ENCODE peak calls at places on chromosomes 1 and 21, in eight cellular contexts. O is endothelial cell; J is choroid plexus epithelial cell; M is mucosa of descending colon; W is activated T-cell treated with anti-CD3 and anti-CD28 coated beads for 1 hour; X is left ventricle myocardium inferior; V is A549; E is activated CD4-positive, alpha-beta T cell treated with anti-CD3 and anti-CD28 coated beads for 1 hour. S is an unnamed sample.

GRCh38 chr1:41795205-41795762 is 123.4 kb downstream of the HIVEP3 start:
- DNase-seq in O (no peak), J (peak), M (no peak), W (no peak), X (no peak), V (peak), E (no peak), S (no peak)

GRCh38 chr1:227357229-227358078 is 39.2 kb upstream of the CDC42BPA start:
- DNase-seq in O (peak), J (peak), M (peak), W (no peak), X (peak), V (peak), E (no peak), S (peak)

GRCh38 chr1:108068141-108068540 is 103.2 kb upstream of the VAV3 start:
- DNase-seq in O (no peak), J (peak), M (no peak), W (no peak), X (no peak), V (no peak), E (no peak), S (no peak)

GRCh38 chr1:226589008-226589733 is 40.6 kb downstream of the STUM start:
- DNase-seq in O (no peak), J (no peak), M (no peak), W (no peak), X (no peak), V (no peak), E (no peak), S (no peak)

GRCh38 chr1:216666431-216666830 is 56.8 kb downstream of the ESRRG start:
- DNase-seq in O (no peak), J (no peak), M (no peak), W (no peak), X (no peak), V (no peak), E (no peak), S (no peak)

GRCh38 chr1:38990401-38990745 is 703 bp upstream of the AKIRIN1 start:
- DNase-seq in O (no peak), J (peak), M (no peak), W (no peak), X (no peak), V (no peak), E (no peak), S (no peak)

GRCh38 chr1:53339736-53340385 is 12.0 kb upstream of the LRP8 start:
- DNase-seq in O (no peak), J (no peak), M (no peak), W (no peak), X (no peak), V (no peak), E (no peak), S (no peak)

GRCh38 chr1:166695115-166695514 is 144.2 kb upstream of the POGK start:
- DNase-seq in O (no peak), J (no peak), M (no peak), W (no peak), X (no peak), V (no peak), E (no peak), S (no peak)

GRCh38 chr1:203508463-203508862 is 14.5 kb downstream of the OPTC start:
- DNase-seq in O (no peak), J (no peak), M (no peak), W (no peak), X (peak), V (no peak), E (no peak), S (no peak)

GRCh38 chr1:224980181-224980580 is 50.7 kb downstream of the DNAH14 start:
- DNase-seq in O (no peak), J (no peak), M (no peak), W (no peak), X (no peak), V (no peak), E (no peak), S (no peak)

GRCh38 chr1:12532405-12533315 is 85.3 kb downstream of the DHRS3 start:
- DNase-seq in O (no peak), J (no peak), M (no peak), W (no peak), X (no peak), V (no peak), E (no peak), S (no peak)

GRCh38 chr21:19368944-19369343 is 965.4 kb upstream of the TMPRSS15 start:
- DNase-seq in O (no peak), J (peak), M (no peak), W (no peak), X (no peak), V (no peak), E (no peak), S (no peak)

GRCh38 chr1:9326596-9326995 is 33.9 kb downstream of the SPSB1 start:
- DNase-seq in O (no peak), J (peak), M (no peak), W (no peak), X (no peak), V (no peak), E (no peak), S (no peak)

GRCh38 chr1:111735858-111736544 is 3.2 kb downstream of the INKA2 start:
- DNase-seq in O (no peak), J (peak), M (no peak), W (no peak), X (no peak), V (no peak), E (no peak), S (no peak)

GRCh38 chr1:151867321-151867720 is 13.8 kb upstream of the THEM5 start:
- DNase-seq in O (no peak), J (peak), M (no peak), W (no peak), X (no peak), V (no peak), E (no peak), S (no peak)

GRCh38 chr1:160084771-160085321 is 3.5 kb downstream of the KCNJ9 start:
- DNase-seq in O (no peak), J (no peak), M (no peak), W (no peak), X (no peak), V (no peak), E (no peak), S (no peak)

GRCh38 chr1:201678264-201679101 is 139.6 kb downstream of the NAV1 start:
- DNase-seq in O (no peak), J (peak), M (no peak), W (no peak), X (no peak), V (no peak), E (no peak), S (no peak)

GRCh38 chr21:35619184-35619583 is 441.1 kb downstream of the SETD4 start:
- DNase-seq in O (no peak), J (peak), M (no peak), W (no peak), X (no peak), V (no peak), E (no peak), S (no peak)

GRCh38 chr1:232422901-232423300 is 207.0 kb downstream of the SIPA1L2 start:
- DNase-seq in O (no peak), J (peak), M (no peak), W (no peak), X (no peak), V (no peak), E (no peak), S (no peak)

GRCh38 chr1:8740034-8740449 is 77.4 kb downstream of the RERE start:
- DNase-seq in O (no peak), J (peak), M (no peak), W (no peak), X (no peak), V (no peak), E (no peak), S (no peak)

GRCh38 chr21:17554619-17555472 is 42.0 kb downstream of the CXADR start:
- DNase-seq in O (peak), J (no peak), M (no peak), W (no peak), X (no peak), V (peak), E (no peak), S (no peak)

GRCh38 chr1:175152006-175152652 is 40.4 kb downstream of the KIAA0040 start:
- DNase-seq in O (peak), J (peak), M (peak), W (peak), X (peak), V (peak), E (peak), S (peak)

GRCh38 chr1:77891200-77891599 is 2.8 kb downstream of the NEXN start:
- DNase-seq in O (no peak), J (no peak), M (no peak), W (no peak), X (no peak), V (no peak), E (no peak), S (no peak)

GRCh38 chr1:213649373-213649772 is 338.4 kb upstream of the PROX1 start:
- DNase-seq in O (no peak), J (no peak), M (no peak), W (no peak), X (no peak), V (no peak), E (no peak), S (no peak)

GRCh38 chr21:14753466-14754258 is 207.5 kb upstream of the SAMSN1 start:
- DNase-seq in O (no peak), J (no peak), M (no peak), W (no peak), X (no peak), V (no peak), E (no peak), S (no peak)

S was measured in T47D.